ENCODE peak calls at places on chromosomes 3 and 15, in nine cellular contexts. R, C, V, D, G, L, Z, B and M are unnamed samples.

GRCh38 chr15:83515171-83515570 is 68.0 kb downstream of the SH3GL3 start:
- DNase-seq in V (no peak), Z (no peak), C (no peak), L (no peak), R (no peak), G (no peak), D (no peak), B (no peak), M (no peak)

GRCh38 chr3:46987485-46988401 is 8.3 kb downstream of the NBEAL2 start:
- DNase-seq in Z (peak), L (no peak), G (no peak), V (peak), C (peak), R (no peak), D (no peak), B (no peak), M (peak)

GRCh38 chr3:144553301-144553700 is 581.7 kb downstream of the DIPK2A start:
- DNase-seq in Z (no peak), D (no peak), B (no peak), V (no peak), R (no peak), G (no peak), L (no peak), C (no peak), M (no peak)

GRCh38 chr15:44468713-44469385 is 41.4 kb downstream of the CTDSPL2 start:
- DNase-seq in Z (no peak), C (no peak), L (peak), V (no peak), D (no peak), R (no peak), G (no peak), B (no peak), M (no peak)

GRCh38 chr3:13414040-13414729 is 5.9 kb downstream of the NUP210 start:
- DNase-seq in G (no peak), V (no peak), B (no peak), Z (peak), C (peak), D (no peak), R (no peak), L (no peak), M (peak)

GRCh38 chr3:37961622-37962455 is 28.7 kb upstream of the VILL start:
- DNase-seq in Z (no peak), D (no peak), R (no peak), C (no peak), V (no peak), L (no peak), G (no peak), B (no peak), M (no peak)

GRCh38 chr15:72784233-72784876 is 797 bp upstream of the ADPGK start:
- DNase-seq in Z (no peak), R (peak), G (peak), V (peak), D (no peak), L (peak), C (no peak), B (peak), M (no peak)

GRCh38 chr15:62881056-62881455 is 161.5 kb upstream of the TPM1 start:
- DNase-seq in R (no peak), L (no peak), G (no peak), D (no peak), V (no peak), B (no peak), C (no peak), Z (no peak), M (no peak)

GRCh38 chr3:52356126-52356525 is 40.0 kb downstream of the DNAH1 start:
- DNase-seq in B (no peak), C (peak), Z (peak), D (no peak), V (no peak), L (no peak), R (no peak), G (no peak), M (no peak)

GRCh38 chr3:178960918-178961317 is 110.7 kb downstream of the ZMAT3 start:
- DNase-seq in B (no peak), V (no peak), C (no peak), G (no peak), L (no peak), Z (no peak), D (no peak), R (no peak), M (no peak)

GRCh38 chr3:14144423-14145075 is 19.7 kb downstream of the TMEM43 start:
- DNase-seq in C (peak), V (peak), Z (no peak), B (no peak), G (peak), D (no peak), L (peak), R (peak), M (peak)

GRCh38 chr15:58876306-58876705 is 57.2 kb downstream of the SLTM start:
- DNase-seq in D (no peak), R (no peak), B (no peak), Z (no peak), V (no peak), C (no peak), G (no peak), L (no peak), M (no peak)

GRCh38 chr3:133437391-133438093 is 37.7 kb downstream of the BFSP2 start:
- DNase-seq in D (no peak), G (peak), B (no peak), R (no peak), Z (no peak), V (no peak), C (no peak), L (no peak), M (no peak)

GRCh38 chr3:134373942-134374790 is at the start of gene AMOTL2:
- DNase-seq in R (peak), Z (peak), V (peak), G (peak), B (peak), C (peak), L (peak), D (peak), M (no peak)

GRCh38 chr15:80121546-80121945 is 31.3 kb upstream of the FAH start:
- DNase-seq in R (no peak), C (no peak), V (no peak), Z (no peak), D (peak), G (no peak), B (no peak), L (no peak), M (no peak)

GRCh38 chr3:120894285-120894684 is 13.7 kb upstream of the STXBP5L start:
- DNase-seq in C (no peak), D (no peak), Z (no peak), R (no peak), L (peak), V (peak), G (peak), B (no peak), M (no peak)

GRCh38 chr15:75200765-75201608 is 695 bp upstream of the C15orf39 start:
- DNase-seq in R (no peak), D (no peak), V (peak), B (no peak), C (peak), L (no peak), G (peak), Z (peak), M (peak)

GRCh38 chr3:114447950-114448479 is 154.2 kb downstream of the TIGIT start:
- DNase-seq in L (no peak), C (no peak), R (no peak), V (no peak), D (no peak), G (no peak), B (no peak), Z (no peak), M (no peak)

GRCh38 chr15:48143856-48144255 is 23.1 kb downstream of the SLC24A5 start:
- DNase-seq in R (no peak), L (no peak), G (no peak), V (no peak), C (no peak), Z (no peak), D (no peak), B (no peak), M (no peak)

GRCh38 chr15:39586387-39587171 is 5.7 kb downstream of the THBS1 start:
- DNase-seq in D (no peak), G (no peak), V (no peak), C (no peak), Z (no peak), B (no peak), R (no peak), L (peak), M (no peak)

GRCh38 chr15:57256941-57257340 is 119.4 kb upstream of the CGNL1 start:
- DNase-seq in C (no peak), R (no peak), D (no peak), B (no peak), Z (no peak), L (no peak), G (no peak), V (no peak), M (no peak)

GRCh38 chr3:118817748-118818165 is 216.9 kb downstream of the IGSF11 start:
- DNase-seq in R (no peak), C (no peak), L (peak), D (peak), B (peak), V (peak), G (no peak), Z (no peak), M (no peak)

GRCh38 chr3:36525115-36525711 is 144.9 kb downstream of the STAC start:
- DNase-seq in R (no peak), L (peak), Z (no peak), D (no peak), V (peak), C (no peak), B (no peak), G (no peak), M (no peak)

GRCh38 chr3:119304201-119304713 is 10.1 kb downstream of the ARHGAP31 start:
- DNase-seq in L (no peak), B (no peak), V (no peak), C (no peak), R (no peak), G (no peak), D (no peak), Z (no peak), M (no peak)

DNA sequence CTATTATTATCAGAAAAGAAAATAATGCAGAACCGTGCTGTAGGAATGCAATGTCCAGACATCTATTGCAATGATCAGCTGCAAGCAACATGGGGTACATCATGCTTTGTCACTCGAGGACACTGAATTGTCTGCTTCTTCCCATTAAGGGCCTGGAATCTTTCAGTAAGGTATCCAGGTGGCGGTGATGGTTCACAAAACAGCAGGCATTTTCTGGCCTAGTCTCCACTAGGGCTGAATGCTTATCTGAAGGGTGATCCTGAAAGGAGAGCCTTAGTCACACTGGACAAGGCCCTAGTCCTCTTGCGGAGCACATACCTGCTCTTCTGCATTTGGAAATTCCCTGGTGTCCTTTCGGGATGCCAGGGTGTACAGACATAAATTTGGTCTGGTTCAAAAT is 21.2 kb downstream of the ITPR1 start:
- DNase-seq in Z (no peak), G (no peak), C (no peak), B (no peak), D (no peak), L (no peak), R (no peak), V (no peak), M (no peak)
- TF ChIP-seq CTCF in Z (no peak), G (no peak), C (no peak), B (no peak), D (no peak), L (no peak), R (no peak), V (no peak), M (no peak)

GRCh38 chr3:153290278-153291015 is 128.4 kb downstream of the RAP2B start:
- DNase-seq in C (no peak), V (no peak), G (no peak), B (no peak), L (no peak), R (no peak), D (no peak), Z (no peak), M (no peak)
- TF ChIP-seq CTCF in C (peak), V (peak), G (no peak), B (peak), L (peak), R (no peak), D (no peak), Z (no peak), M (no peak)

DNA sequence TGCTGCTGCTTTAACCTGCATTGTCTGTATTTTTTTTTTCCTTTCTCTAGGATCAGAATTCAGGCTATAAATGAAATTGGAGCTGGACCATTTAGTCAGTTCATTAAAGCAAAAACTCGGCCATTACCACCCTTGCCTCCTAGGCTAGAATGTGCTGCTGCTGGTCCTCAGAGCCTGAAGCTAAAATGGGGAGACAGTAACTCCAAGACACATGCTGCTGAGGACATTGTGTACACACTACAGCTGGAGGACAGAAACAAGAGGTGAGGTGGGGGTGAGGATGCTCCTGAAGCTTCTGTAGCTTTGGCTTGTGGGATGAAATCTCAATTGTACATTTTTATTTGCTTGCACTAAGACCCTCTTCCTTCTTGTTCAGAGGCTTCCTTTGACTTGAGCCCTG is 85.7 kb downstream of the GHSR start:
- DNase-seq in G (no peak), Z (no peak), D (no peak), V (no peak), R (peak), L (no peak), C (no peak), B (no peak), M (no peak)
- TF ChIP-seq CTCF in G (no peak), Z (no peak), D (no peak), V (no peak), R (no peak), L (no peak), C (no peak), B (no peak), M (no peak)

GRCh38 chr3:146636881-146637280 is 31.7 kb upstream of the PLSCR5 start:
- DNase-seq in B (no peak), V (no peak), G (no peak), D (no peak), Z (no peak), R (no peak), C (no peak), L (no peak), M (no peak)

GRCh38 chr3:146640955-146641867 is 36.1 kb upstream of the PLSCR5 start:
- DNase-seq in B (no peak), D (no peak), C (no peak), L (peak), R (no peak), Z (no peak), V (peak), G (no peak), M (no peak)

GRCh38 chr3:146640361-146640760 is 35.2 kb upstream of the PLSCR5 start:
- DNase-seq in G (no peak), R (no peak), B (no peak), L (no peak), D (peak), Z (no peak), C (no peak), V (no peak), M (no peak)

GRCh38 chr3:146637871-146638270 is 32.7 kb upstream of the PLSCR5 start:
- DNase-seq in R (no peak), B (no peak), L (no peak), Z (no peak), C (no peak), D (no peak), G (no peak), V (no peak), M (no peak)

GRCh38 chr3:146638718-146639117 is 33.6 kb upstream of the PLSCR5 start:
- DNase-seq in L (no peak), Z (no peak), G (no peak), D (no peak), C (no peak), R (no peak), B (no peak), V (no peak), M (no peak)
- TF ChIP-seq CTCF in L (peak), Z (peak), G (no peak), D (peak), C (peak), R (no peak), B (peak), V (peak), M (no peak)

GRCh38 chr15:33135355-33135781 is 59.1 kb downstream of the FMN1 start:
- DNase-seq in C (no peak), G (no peak), R (peak), B (no peak), Z (no peak), D (no peak), L (no peak), V (no peak), M (no peak)

GRCh38 chr15:33142708-33143107 is 51.8 kb downstream of the FMN1 start:
- DNase-seq in G (no peak), L (no peak), Z (no peak), V (peak), D (no peak), C (no peak), R (no peak), B (no peak), M (no peak)

GRCh38 chr15:33137101-33137500 is 57.4 kb downstream of the FMN1 start:
- DNase-seq in G (no peak), R (no peak), C (no peak), B (no peak), L (no peak), V (no peak), Z (no peak), D (no peak), M (no peak)

GRCh38 chr15:33138000-33138399 is 56.5 kb downstream of the FMN1 start:
- DNase-seq in D (no peak), G (no peak), V (no peak), L (no peak), C (no peak), B (no peak), R (no peak), Z (no peak), M (no peak)

DNA sequence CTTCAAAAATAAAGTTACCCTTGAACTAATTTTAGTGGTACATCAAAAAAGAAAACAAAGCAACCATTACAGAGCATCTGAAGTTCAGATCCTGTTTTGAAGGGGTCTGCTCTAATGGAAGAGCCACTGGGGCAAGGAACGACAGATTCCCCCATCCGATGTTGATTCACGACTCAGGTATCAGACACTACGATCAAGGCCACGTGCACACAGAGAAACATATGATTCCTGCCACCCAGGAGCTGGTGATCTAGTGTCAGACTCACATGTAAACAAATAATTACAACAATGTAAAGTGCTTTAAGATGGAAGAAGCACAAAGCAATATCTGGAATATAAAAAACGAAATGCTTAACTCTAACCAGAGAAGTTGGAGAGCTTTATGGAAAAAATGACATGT is 54.2 kb downstream of the FMN1 start:
- DNase-seq in R (no peak), B (no peak), D (no peak), Z (no peak), V (no peak), L (no peak), C (no peak), G (no peak), M (no peak)
- TF ChIP-seq CTCF in R (no peak), B (no peak), D (no peak), Z (no peak), V (no peak), L (no peak), C (no peak), G (no peak), M (no peak)

DNA sequence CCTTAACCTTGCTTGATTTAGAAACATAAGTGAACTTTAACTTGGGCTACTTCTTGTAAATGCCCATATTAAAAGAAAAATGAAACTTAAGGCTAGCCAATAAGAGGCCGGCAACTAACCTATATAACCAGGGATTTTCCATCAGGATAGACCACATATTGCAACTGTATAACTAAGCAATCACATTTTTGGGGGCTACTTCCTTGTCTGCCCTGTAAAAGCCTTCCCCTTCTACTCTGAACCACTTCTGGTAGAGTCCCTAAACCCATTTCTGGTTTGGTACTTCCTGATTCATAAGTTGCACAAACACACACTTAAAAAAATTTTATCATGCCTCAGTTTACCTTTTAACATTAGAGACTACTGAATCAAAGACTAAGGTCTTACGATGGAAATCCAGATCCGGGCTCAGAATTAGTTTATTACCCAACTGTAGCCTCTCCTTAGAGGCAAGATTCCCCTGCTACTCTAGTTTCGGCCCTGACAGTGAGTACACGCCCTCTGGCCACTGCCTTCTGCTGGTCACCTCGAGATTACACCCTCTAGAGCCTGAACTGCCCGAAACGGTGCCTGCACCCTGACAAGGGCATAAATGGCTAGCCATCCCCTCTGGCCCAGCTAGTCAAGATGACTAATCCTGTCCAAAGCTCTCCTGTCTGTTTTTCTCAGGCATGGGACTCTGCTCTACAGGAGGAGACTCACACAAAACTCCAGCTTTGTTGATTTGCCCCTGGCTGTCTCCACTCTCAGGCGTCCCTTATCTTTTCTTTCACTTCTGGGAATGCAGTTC is 150.7 kb upstream of the UBE2E2 start:
- DNase-seq in D (no peak), Z (no peak), R (no peak), L (no peak), G (no peak), B (no peak), C (no peak), V (peak), M (no peak)
- TF ChIP-seq CTCF in D (no peak), Z (no peak), R (no peak), L (no peak), G (no peak), B (peak), C (no peak), V (no peak), M (no peak)